ENCODE peak calls at places on chromosomes 7 and 10, in nine cellular contexts. B is neural progenitor cell, Y is mammary epithelial cell, M is dorsolateral prefrontal cortex, F is right cardiac atrium, X is sigmoid colon, G is GM23248, J is fibroblast of lung, S is ascending aorta. D is an unnamed sample. For H3K27me3, the result is how much of the 10 kb centered on the place peaks cover.

GRCh38 chr7:70316745-70317144 is 718.5 kb downstream of the AUTS2 start:
- DNase-seq in B (no peak), Y (no peak), M (no peak), F (no peak), X (no peak), G (no peak), J (no peak), S (no peak), D (no peak)

GRCh38 chr7:142813262-142813661 is 41.6 kb upstream of the EPHB6 start:
- DNase-seq in B (no peak), Y (no peak), M (no peak), F (no peak), X (no peak), G (peak), J (peak), S (no peak), D (no peak)

GRCh38 chr7:98284335-98285036 is 3.0 kb downstream of the BRI3 start:
- DNase-seq in B (no peak), Y (peak), M (no peak), F (peak), X (peak), G (peak), J (peak), S (peak), D (no peak)

GRCh38 chr10:113073549-113074189 is 123.6 kb downstream of the TCF7L2 start:
- DNase-seq in B (peak), Y (no peak), M (no peak), F (peak), X (peak), G (peak), J (peak), S (peak), D (no peak)

GRCh38 chr10:3783721-3784432 is 1.1 kb downstream of the KLF6 start:
- DNase-seq in B (peak), Y (peak), M (no peak), F (peak), X (peak), G (peak), J (peak), S (peak), D (peak)

GRCh38 chr7:129793506-129794310 is 159.1 kb downstream of the UBE2H start:
- DNase-seq in B (peak), Y (no peak), M (no peak), F (no peak), X (no peak), G (no peak), J (no peak), S (no peak), D (no peak)

GRCh38 chr7:134311807-134312206 is 4.9 kb downstream of the SLC35B4 start:
- DNase-seq in B (no peak), Y (no peak), M (no peak), F (no peak), X (no peak), G (no peak), J (no peak), S (no peak), D (no peak)

GRCh38 chr10:683448-684071 is 5.9 kb downstream of the DIP2C start:
- DNase-seq in B (no peak), Y (no peak), M (peak), F (no peak), X (peak), G (peak), J (peak), S (peak), D (no peak)

GRCh38 chr10:79137826-79138225 is 69.1 kb downstream of the ZMIZ1 start:
- DNase-seq in B (no peak), Y (no peak), M (no peak), F (peak), X (peak), G (no peak), J (peak), S (no peak), D (peak)

GRCh38 chr7:143405158-143405557 is 3.5 kb downstream of the EPHA1 start:
- DNase-seq in B (no peak), Y (no peak), M (no peak), F (peak), X (peak), G (no peak), J (no peak), S (peak), D (no peak)

GRCh38 chr7:74365320-74366022 is 76.3 kb downstream of the CLIP2 start:
- DNase-seq in B (peak), Y (no peak), M (peak), F (peak), X (peak), G (peak), J (peak), S (peak), D (no peak)

GRCh38 chr7:29562307-29562706 is 1.3 kb upstream of the PRR15 start:
- DNase-seq in B (no peak), Y (no peak), M (no peak), F (no peak), X (no peak), G (no peak), J (no peak), S (no peak), D (no peak)

GRCh38 chr10:58662314-58662713 is 149.6 kb downstream of the BICC1 start:
- DNase-seq in B (no peak), Y (peak), M (no peak), F (no peak), X (no peak), G (peak), J (peak), S (no peak), D (no peak)

GRCh38 chr10:122577311-122577885 is 16.8 kb downstream of the DMBT1 start:
- DNase-seq in B (no peak), Y (no peak), M (no peak), F (no peak), X (no peak), G (no peak), J (no peak), S (no peak), D (no peak)

GRCh38 chr7:140200102-140200989 is 23.6 kb upstream of the KDM7A start:
- DNase-seq in B (no peak), Y (peak), M (no peak), F (peak), X (peak), G (peak), J (peak), S (peak), D (no peak)

GRCh38 chr7:135768990-135769389 is 20.4 kb upstream of the FAM180A start:
- DNase-seq in B (no peak), Y (no peak), M (peak), F (peak), X (no peak), G (no peak), J (no peak), S (no peak), D (no peak)

GRCh38 chr10:80144302-80145131 is 12.0 kb downstream of the PLAC9 start:
- DNase-seq in B (no peak), Y (no peak), M (no peak), F (peak), X (no peak), G (peak), J (no peak), S (no peak), D (peak)

GRCh38 chr7:23121175-23121574 is 15.6 kb downstream of the KLHL7 start:
- DNase-seq in B (no peak), Y (no peak), M (no peak), F (no peak), X (no peak), G (no peak), J (no peak), S (no peak), D (no peak)

GRCh38 chr10:50788951-50789904 is 49.5 kb downstream of the ASAH2B start:
- DNase-seq in B (peak), Y (peak), M (no peak), F (no peak), X (no peak), G (peak), J (peak), S (no peak), D (no peak)

GRCh38 chr10:44395902-44396670 is 11.2 kb upstream of the CXCL12 start:
- DNase-seq in B (no peak), Y (no peak), M (no peak), F (no peak), X (peak), G (no peak), J (no peak), S (peak), D (no peak)

GRCh38 chr7:157996359-157997079 is 591.1 kb downstream of the PTPRN2 start:
- DNase-seq in B (no peak), Y (no peak), M (no peak), F (no peak), X (no peak), G (no peak), J (no peak), S (no peak), D (no peak)

GRCh38 chr7:84294907-84295455 is 100.4 kb upstream of the SEMA3A start:
- DNase-seq in B (no peak), Y (no peak), M (no peak), F (no peak), X (no peak), G (peak), J (no peak), S (no peak), D (no peak)

GRCh38 chr7:16810573-16810972 is 5.8 kb upstream of the AGR2 start:
- DNase-seq in B (no peak), Y (no peak), M (no peak), F (no peak), X (no peak), G (no peak), J (no peak), S (no peak), D (no peak)

GRCh38 chr10:69160809-69161225 is 19.2 kb upstream of the SUPV3L1 start:
- DNase-seq in B (no peak), Y (peak), M (no peak), F (no peak), X (no peak), G (peak), J (peak), S (no peak), D (no peak)

GRCh38 chr7:135659159-135659837 is 3.0 kb upstream of the STMP1 start:
- DNase-seq in B (no peak), Y (no peak), M (no peak), F (no peak), X (no peak), G (no peak), J (peak), S (no peak), D (no peak)

GRCh38 chr7:27689045-27689877 is 26.6 kb upstream of the HIBADH start:
- DNase-seq in B (peak), Y (peak), M (no peak), F (no peak), X (no peak), G (peak), J (no peak), S (no peak), D (no peak)

GRCh38 chr7:159104188-159105030 is 40.3 kb downstream of the VIPR2 start:
- DNase-seq in B (no peak), Y (no peak), M (no peak), F (peak), X (peak), G (no peak), J (no peak), S (peak), D (no peak)

GRCh38 chr7:96224682-96225081 is 97.2 kb downstream of the SLC25A13 start:
- DNase-seq in B (peak), Y (no peak), M (peak), F (no peak), X (no peak), G (no peak), J (no peak), S (no peak), D (no peak)

GRCh38 chr7:66920769-66921395 is at the start of gene TMEM248:
- DNase-seq in B (peak), Y (peak), M (peak), F (peak), X (peak), G (peak), J (peak), S (peak), D (peak)

DNA sequence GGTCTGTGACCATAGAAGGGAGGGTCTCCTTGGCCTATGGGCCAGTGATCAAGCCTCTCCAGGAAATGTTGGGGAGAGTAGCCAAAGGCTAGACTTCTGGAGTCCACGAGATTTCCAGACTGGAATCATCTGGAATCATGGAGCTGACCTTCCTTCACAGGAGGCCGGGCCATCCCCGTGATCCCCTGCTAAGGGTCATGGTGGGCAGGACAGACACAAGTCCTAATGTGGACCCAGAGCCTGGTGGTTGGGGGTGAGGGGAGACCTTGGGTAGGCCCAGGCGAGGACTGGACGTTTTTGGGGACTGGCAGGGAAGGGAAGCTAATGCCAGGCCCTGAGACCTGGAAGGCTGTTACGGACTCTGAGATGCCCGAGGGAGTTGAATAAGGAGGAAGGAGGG is 9.8 kb upstream of the GRID1 start:
- DNase-seq in B (no peak), Y (no peak), M (peak), F (no peak), X (peak), G (no peak), J (no peak), S (peak), D (no peak)
- H3K27me3 ChIP-seq in B (half or more), Y (under half), M (under half), F (under half), X (half or more), G (under half), J (under half), S (under half), D (under half)

GRCh38 chr7:20795361-20795760 is 8.7 kb upstream of the SP8 start:
- DNase-seq in B (no peak), Y (no peak), M (no peak), F (no peak), X (no peak), G (no peak), J (no peak), S (no peak), D (no peak)

GRCh38 chr7:20793258-20793657 is 6.6 kb upstream of the SP8 start:
- DNase-seq in B (peak), Y (no peak), M (no peak), F (no peak), X (no peak), G (no peak), J (no peak), S (no peak), D (no peak)

GRCh38 chr7:20795881-20796280 is 9.2 kb upstream of the SP8 start:
- DNase-seq in B (peak), Y (no peak), M (no peak), F (no peak), X (no peak), G (no peak), J (no peak), S (no peak), D (no peak)

GRCh38 chr7:20793686-20794394 is 7.2 kb upstream of the SP8 start:
- DNase-seq in B (peak), Y (no peak), M (no peak), F (no peak), X (no peak), G (no peak), J (no peak), S (no peak), D (no peak)

GRCh38 chr7:20794676-20795075 is 8.0 kb upstream of the SP8 start:
- DNase-seq in B (peak), Y (no peak), M (no peak), F (no peak), X (no peak), G (no peak), J (no peak), S (no peak), D (no peak)
- H3K27me3 ChIP-seq in B (half or more), Y (under half), M (half or more), F (under half), X (half or more), G (half or more), J (under half), S (under half), D (half or more)

GRCh38 chr7:101502466-101503098 is 126.5 kb downstream of the MYL10 start:
- DNase-seq in B (no peak), Y (no peak), M (no peak), F (no peak), X (no peak), G (no peak), J (no peak), S (no peak), D (no peak)
- H3K27me3 ChIP-seq in B (under half), Y (under half), M (under half), F (under half), X (under half), G (under half), J (under half), S (under half), D (under half)

DNA sequence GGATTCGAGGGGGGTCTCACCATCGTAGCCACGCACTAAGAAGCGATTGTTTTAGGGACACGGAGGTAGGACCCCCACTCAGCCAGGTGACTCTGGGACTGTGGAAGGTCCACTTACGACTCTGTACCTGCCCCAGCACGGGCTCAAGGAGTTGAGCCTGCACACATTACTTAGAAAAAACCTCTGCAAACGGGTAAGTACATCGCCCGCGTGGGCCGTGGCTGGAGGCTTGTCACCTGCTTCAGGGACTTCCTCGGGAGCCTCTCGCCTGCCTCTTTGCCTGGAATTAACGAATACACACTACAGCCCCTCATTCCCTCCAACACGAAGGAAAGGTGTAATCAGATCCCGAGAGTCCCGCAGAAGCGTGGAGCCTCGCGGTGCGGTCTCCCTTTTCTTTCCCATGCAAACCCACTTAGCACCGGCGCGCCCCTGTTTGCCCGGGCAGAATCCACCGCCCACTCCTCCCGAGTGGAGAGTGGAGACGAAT is 818 bp downstream of the PODXL start:
- DNase-seq in B (peak), Y (no peak), M (peak), F (no peak), X (peak), G (peak), J (no peak), S (no peak), D (no peak)
- H3K27me3 ChIP-seq in B (under half), Y (under half), M (under half), F (under half), X (under half), G (under half), J (under half), S (under half), D (under half)

DNA sequence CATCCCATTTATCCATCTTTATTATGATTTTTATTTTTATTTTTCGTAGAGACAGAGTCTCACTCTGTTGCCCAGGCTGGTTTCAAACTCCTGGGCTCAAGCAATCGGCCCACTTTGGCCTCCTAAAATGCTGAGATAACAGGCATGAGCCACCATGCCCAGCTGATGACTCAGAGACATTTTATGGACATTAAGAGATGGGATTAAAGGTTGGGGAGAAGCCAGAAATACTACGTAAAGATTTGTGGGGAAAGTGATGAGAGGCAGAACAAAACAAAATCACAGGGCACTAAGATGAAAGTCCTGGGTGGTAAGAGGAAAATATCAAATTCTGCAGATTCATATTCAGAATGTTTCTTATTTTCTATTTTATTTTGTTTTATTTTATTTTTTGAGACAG is 7.6 kb downstream of the WNT8B start:
- DNase-seq in B (no peak), Y (no peak), M (no peak), F (no peak), X (no peak), G (peak), J (peak), S (no peak), D (no peak)
- H3K27me3 ChIP-seq in B (half or more), Y (under half), M (under half), F (under half), X (under half), G (under half), J (under half), S (under half), D (under half)